ENCODE peak calls at places on chromosomes 6 and 20, in five cellular contexts. A, U, S, M and F are unnamed samples.

GRCh38 chr20:9981834-9982233 is 53.0 kb upstream of the ANKEF1 start:
- DNase-seq in A (no peak), U (no peak), S (no peak), M (no peak), F (no peak)

GRCh38 chr6:111938710-111939109 is 65.5 kb upstream of the FYN start:
- DNase-seq in A (no peak), U (no peak), S (no peak), M (peak; percentile 35), F (no peak)

GRCh38 chr6:42783876-42784738 is 2.3 kb downstream of the BICRAL start:
- DNase-seq in A (peak; percentile 10), U (no peak), S (no peak), M (no peak), F (no peak)

GRCh38 chr6:135334169-135334568 is 153.1 kb downstream of the MYB start:
- DNase-seq in A (no peak), U (no peak), S (no peak), M (no peak), F (no peak)

GRCh38 chr6:95227301-95227700 is 350.0 kb upstream of the MANEA start:
- DNase-seq in A (no peak), U (no peak), S (no peak), M (no peak), F (no peak)

GRCh38 chr20:23115823-23116222 is 29.7 kb upstream of the CD93 start:
- DNase-seq in A (no peak), U (peak; percentile 33), S (no peak), M (no peak), F (no peak)

GRCh38 chr6:136669299-136669699 is 119.1 kb upstream of the MAP7 start:
- DNase-seq in A (no peak), U (no peak), S (no peak), M (peak; percentile 19), F (no peak)

GRCh38 chr6:15662246-15663056 is at the start of gene DTNBP1:
- DNase-seq in A (peak; percentile 88), U (peak; percentile 40), S (peak; percentile 81), M (peak; percentile 58), F (peak; percentile 24)

GRCh38 chr6:85594197-85594930 is 706 bp upstream of the SNX14 start:
- DNase-seq in A (no peak), U (no peak), S (no peak), M (no peak), F (no peak)

GRCh38 chr6:32181890-32182529 is 2.0 kb downstream of the AGER start:
- DNase-seq in A (no peak), U (no peak), S (no peak), M (no peak), F (no peak)

GRCh38 chr20:62702886-62703852 is 5.5 kb upstream of the NTSR1 start:
- DNase-seq in A (no peak), U (no peak), S (no peak), M (peak; percentile 48), F (peak; percentile 94)

GRCh38 chr20:48236485-48237055 is 451.3 kb upstream of the SULF2 start:
- DNase-seq in A (no peak), U (no peak), S (no peak), M (no peak), F (no peak)

GRCh38 chr6:128071212-128071611 is 170.4 kb upstream of the THEMIS start:
- DNase-seq in A (no peak), U (no peak), S (no peak), M (no peak), F (no peak)

GRCh38 chr6:124434416-124434815 is 527.8 kb upstream of the RNF217 start:
- DNase-seq in A (no peak), U (no peak), S (no peak), M (no peak), F (no peak)

GRCh38 chr20:6583134-6583738 is 184.2 kb upstream of the BMP2 start:
- DNase-seq in A (peak; percentile 6), U (peak; percentile 25), S (peak; percentile 36), M (peak; percentile 61), F (peak; percentile 45)

GRCh38 chr20:37529214-37529967 is 1.7 kb upstream of the BLCAP start:
- DNase-seq in A (no peak), U (no peak), S (no peak), M (peak; percentile 44), F (no peak)

GRCh38 chr6:41536884-41537347 is 9.3 kb upstream of the FOXP4 start:
- DNase-seq in A (peak; percentile 27), U (no peak), S (no peak), M (no peak), F (no peak)

GRCh38 chr6:169190144-169190584 is 63.5 kb downstream of the THBS2 start:
- DNase-seq in A (no peak), U (no peak), S (no peak), M (no peak), F (no peak)

GRCh38 chr20:22511943-22512910 is 72.1 kb downstream of the FOXA2 start:
- DNase-seq in A (peak; percentile 15), U (no peak), S (peak; percentile 21), M (peak; percentile 99), F (peak; percentile 42)

GRCh38 chr6:15755555-15755954 is 92.7 kb upstream of the DTNBP1 start:
- DNase-seq in A (no peak), U (no peak), S (no peak), M (no peak), F (no peak)

GRCh38 chr20:6663104-6663503 is 104.4 kb upstream of the BMP2 start:
- DNase-seq in A (no peak), U (no peak), S (no peak), M (no peak), F (no peak)

GRCh38 chr6:127146935-127147334 is 28.5 kb downstream of the RSPO3 start:
- DNase-seq in A (no peak), U (no peak), S (peak; percentile 12), M (no peak), F (no peak)

GRCh38 chr6:151481752-151482151 is 12.1 kb upstream of the CCDC170 start:
- DNase-seq in A (no peak), U (no peak), S (no peak), M (no peak), F (no peak)

GRCh38 chr6:55836945-55837344 is 38.4 kb downstream of the BMP5 start:
- DNase-seq in A (no peak), U (no peak), S (no peak), M (no peak), F (no peak)

GRCh38 chr6:28353981-28354676 is 4.4 kb downstream of the ZKSCAN3 start:
- DNase-seq in A (peak; percentile 39), U (no peak), S (no peak), M (no peak), F (no peak)

GRCh38 chr6:42043787-42044475 is 6.4 kb upstream of the TAF8 start:
- DNase-seq in A (peak; percentile 88), U (peak; percentile 68), S (peak; percentile 96), M (peak; percentile 88), F (peak; percentile 81)

GRCh38 chr20:59566631-59567524 is 37.5 kb upstream of the PHACTR3 start:
- DNase-seq in A (no peak), U (no peak), S (no peak), M (no peak), F (no peak)

GRCh38 chr6:129251669-129252376 is 368.9 kb downstream of the LAMA2 start:
- DNase-seq in A (peak; percentile 30), U (peak; percentile 17), S (peak; percentile 58), M (peak; percentile 63), F (peak; percentile 55)

GRCh38 chr20:11394145-11394833 is 523.4 kb upstream of the BTBD3 start:
- DNase-seq in A (no peak), U (no peak), S (no peak), M (no peak), F (no peak)

GRCh38 chr6:31634969-31635575 is 14.6 kb downstream of the PRRC2A start:
- DNase-seq in A (no peak), U (no peak), S (no peak), M (no peak), F (no peak)

GRCh38 chr20:51412991-51413471 is 129.5 kb downstream of the NFATC2 start:
- DNase-seq in A (no peak), U (no peak), S (no peak), M (peak; percentile 82), F (no peak)
- TF ChIP-seq ESRRA in A (no peak), U (no peak), S (no peak), M (peak; percentile 65), F (no peak)

DNA sequence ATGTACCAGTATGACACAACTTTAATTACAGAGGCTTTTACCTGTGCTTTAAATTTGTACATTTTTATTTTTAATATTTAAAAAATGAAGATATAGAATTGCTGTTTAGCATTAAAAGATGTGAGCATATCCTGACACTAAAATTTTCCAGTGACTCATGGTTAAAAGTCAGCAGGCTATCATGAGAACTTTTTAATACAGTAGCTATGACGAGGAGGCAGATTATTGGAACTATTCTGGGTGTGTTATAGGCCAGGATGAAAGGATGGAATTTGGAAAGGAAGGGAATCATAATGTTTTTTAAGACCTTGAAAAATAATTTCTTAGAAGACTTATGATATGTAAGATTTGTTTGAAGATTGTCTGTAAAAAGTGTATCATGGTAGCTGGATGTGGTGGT is 91.0 kb downstream of the GFRA4 start:
- DNase-seq in A (no peak), U (no peak), S (no peak), M (no peak), F (no peak)
- TF ChIP-seq ESRRA in A (no peak), U (no peak), S (no peak), M (no peak), F (no peak)

GRCh38 chr20:46220808-46221207 is 87.5 kb downstream of the CDH22 start:
- DNase-seq in A (peak; percentile 65), U (no peak), S (peak; percentile 50), M (no peak), F (no peak)
- TF ChIP-seq ESRRA in A (no peak), U (no peak), S (no peak), M (no peak), F (no peak)

GRCh38 chr6:52754443-52754842 is 8.8 kb downstream of the GSTA2 start:
- DNase-seq in A (no peak), U (no peak), S (no peak), M (no peak), F (no peak)
- TF ChIP-seq ESRRA in A (no peak), U (no peak), S (no peak), M (no peak), F (no peak)

DNA sequence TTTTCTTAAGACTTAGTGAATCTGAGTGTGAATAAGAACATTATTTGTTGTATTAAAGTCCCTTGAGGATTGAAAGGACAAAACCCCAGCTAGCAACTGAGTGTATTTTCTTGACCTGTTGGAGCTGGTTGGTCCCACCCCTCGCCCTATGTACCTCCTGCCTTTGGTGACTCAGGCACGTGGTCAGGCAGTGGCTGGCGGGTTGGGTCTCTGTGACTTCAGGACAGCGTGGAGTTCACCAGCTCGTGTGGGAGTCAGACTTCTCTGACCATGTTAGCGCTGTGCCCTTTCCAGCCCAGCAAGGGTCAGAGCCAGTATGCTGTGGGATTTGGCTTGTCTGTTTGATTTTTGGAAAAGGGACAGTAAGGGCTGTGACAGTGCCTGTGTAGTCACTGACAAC is 93.7 kb downstream of the SSR1 start:
- DNase-seq in A (peak; percentile 49), U (no peak), S (no peak), M (peak; percentile 40), F (no peak)
- TF ChIP-seq ESRRA in A (no peak), U (no peak), S (no peak), M (peak; percentile 37), F (no peak)